ENCODE peak calls at places on chromosome X, in nine cellular contexts. Z is pons, Q is T1000, Y is AG10803, B is OCI-M1, U is iris pigment epithelial cell, E is coronary artery, S is GM12891, G is NCI-H510A treated with DMSO at 0.1 percent for 48 hours. C is an unnamed sample.

GRCh38 chrX:43808231-43808630 is 74.0 kb downstream of the MAOB start:
- DNase-seq in Z (no peak), Q (no peak), Y (no peak), B (no peak), U (no peak), E (no peak), S (no peak), G (no peak), C (no peak)

GRCh38 chrX:106249706-106250379 is 81.7 kb downstream of the PWWP3B start:
- DNase-seq in Z (no peak), Q (no peak), Y (no peak), B (no peak), U (peak; percentile 6), E (no peak), S (no peak), G (no peak), C (no peak)

GRCh38 chrX:79243691-79244090 is 99.2 kb downstream of the GPR174 start:
- DNase-seq in Z (no peak), Q (no peak), Y (no peak), B (no peak), U (no peak), E (no peak), S (no peak), G (no peak), C (no peak)

GRCh38 chrX:40749874-40750273 is 14.5 kb upstream of the MED14 start:
- DNase-seq in Z (peak; percentile 12), Q (no peak), Y (no peak), B (peak; percentile 5), U (no peak), E (no peak), S (no peak), G (no peak), C (no peak)

GRCh38 chrX:133929836-133930464 is 55.4 kb downstream of the GPC3 start:
- DNase-seq in Z (no peak), Q (no peak), Y (no peak), B (no peak), U (no peak), E (no peak), S (no peak), G (no peak), C (no peak)

GRCh38 chrX:68894513-68895338 is 65.9 kb downstream of the EFNB1 start:
- DNase-seq in Z (peak; percentile 38), Q (no peak), Y (peak; percentile 30), B (peak; percentile 36), U (peak; percentile 46), E (no peak), S (no peak), G (peak; percentile 42), C (no peak)

GRCh38 chrX:68717663-68718442 is 70.4 kb downstream of the STARD8 start:
- DNase-seq in Z (no peak), Q (no peak), Y (no peak), B (no peak), U (no peak), E (no peak), S (no peak), G (no peak), C (no peak)

GRCh38 chrX:136115124-136115908 is 32.0 kb upstream of the FHL1 start:
- DNase-seq in Z (no peak), Q (no peak), Y (peak; percentile 70), B (no peak), U (peak; percentile 38), E (no peak), S (no peak), G (no peak), C (no peak)

GRCh38 chrX:13029341-13029740 is 15.1 kb downstream of the FAM9C start:
- DNase-seq in Z (peak; percentile 22), Q (no peak), Y (no peak), B (no peak), U (peak; percentile 67), E (no peak), S (no peak), G (no peak), C (no peak)

GRCh38 chrX:39767446-39767845 is 330.3 kb downstream of the BCOR start:
- DNase-seq in Z (no peak), Q (no peak), Y (peak; percentile 24), B (no peak), U (no peak), E (no peak), S (no peak), G (no peak), C (no peak)

GRCh38 chrX:29233592-29234179 is 646.4 kb downstream of the IL1RAPL1 start:
- DNase-seq in Z (no peak), Q (no peak), Y (no peak), B (no peak), U (no peak), E (no peak), S (no peak), G (peak; percentile 66), C (no peak)

GRCh38 chrX:134685662-134686061 is 27.4 kb upstream of the PLAC1 start:
- DNase-seq in Z (no peak), Q (no peak), Y (peak; percentile 68), B (no peak), U (peak; percentile 75), E (no peak), S (no peak), G (no peak), C (no peak)

GRCh38 chrX:93319604-93320003 is 353.8 kb downstream of the NAP1L3 start:
- DNase-seq in Z (no peak), Q (no peak), Y (no peak), B (no peak), U (no peak), E (no peak), S (no peak), G (no peak), C (no peak)

GRCh38 chrX:47240619-47241018 is 7.8 kb downstream of the USP11 start:
- DNase-seq in Z (no peak), Q (no peak), Y (no peak), B (no peak), U (no peak), E (no peak), S (no peak), G (no peak), C (no peak)

GRCh38 chrX:149704664-149705063 is 7.2 kb upstream of the MAGEA11 start:
- DNase-seq in Z (no peak), Q (no peak), Y (no peak), B (no peak), U (no peak), E (no peak), S (no peak), G (no peak), C (no peak)

GRCh38 chrX:110915120-110915519 is 119.5 kb upstream of the CHRDL1 start:
- DNase-seq in Z (no peak), Q (no peak), Y (peak; percentile 83), B (no peak), U (peak; percentile 52), E (no peak), S (no peak), G (no peak), C (no peak)

GRCh38 chrX:154715825-154716224 is 35.1 kb downstream of the GAB3 start:
- DNase-seq in Z (no peak), Q (no peak), Y (no peak), B (no peak), U (no peak), E (no peak), S (no peak), G (no peak), C (no peak)

GRCh38 chrX:151488677-151489076 is 74.8 kb upstream of the PASD1 start:
- DNase-seq in Z (no peak), Q (no peak), Y (no peak), B (peak; percentile 74), U (no peak), E (no peak), S (no peak), G (no peak), C (no peak)

GRCh38 chrX:88853925-88854324 is 106.9 kb downstream of the CPXCR1 start:
- DNase-seq in Z (no peak), Q (no peak), Y (no peak), B (no peak), U (no peak), E (no peak), S (no peak), G (no peak), C (no peak)

GRCh38 chrX:107421337-107421736 is 28.1 kb upstream of the FRMPD3 start:
- DNase-seq in Z (no peak), Q (no peak), Y (no peak), B (no peak), U (no peak), E (no peak), S (no peak), G (no peak), C (no peak)